ENCODE peak calls at places on chromosomes 4 and X, in five cellular contexts. One of them, this sample, is unnamed.

GRCh38 chr4:7872264-7872771 is 67.3 kb downstream of the AFAP1 start:
- DNase-seq in thyroid gland: peak; percentile 61
- DNase-seq in NCI-H524: peak; percentile 92
- DNase-seq in tibial artery: no peak
- DNase-seq in Caki2: no peak
- DNase-seq in this sample: peak; percentile 78

GRCh38 chrX:155434906-155435743 is 23.3 kb downstream of the F8A3 start:
- DNase-seq in thyroid gland: no peak
- DNase-seq in NCI-H524: no peak
- DNase-seq in tibial artery: no peak
- DNase-seq in Caki2: peak; percentile 2
- DNase-seq in this sample: no peak

GRCh38 chrX:135740683-135741149 is 27.3 kb downstream of the CT45A3 start:
- DNase-seq in thyroid gland: no peak
- DNase-seq in NCI-H524: no peak
- DNase-seq in tibial artery: peak; percentile 58
- DNase-seq in Caki2: peak; percentile 31
- DNase-seq in this sample: no peak

GRCh38 chr4:40055873-40056721 is 553 bp upstream of the N4BP2 start:
- DNase-seq in thyroid gland: peak; percentile 78
- DNase-seq in NCI-H524: peak; percentile 60
- DNase-seq in tibial artery: peak; percentile 88
- DNase-seq in Caki2: peak; percentile 86
- DNase-seq in this sample: peak; percentile 52

GRCh38 chr4:132818091-132818490 is 331.0 kb upstream of the PCDH10 start:
- DNase-seq in thyroid gland: no peak
- DNase-seq in NCI-H524: no peak
- DNase-seq in tibial artery: no peak
- DNase-seq in Caki2: no peak
- DNase-seq in this sample: no peak

GRCh38 chr4:15336410-15337184 is 91.2 kb upstream of the C1QTNF7 start:
- DNase-seq in thyroid gland: no peak
- DNase-seq in NCI-H524: no peak
- DNase-seq in tibial artery: no peak
- DNase-seq in Caki2: peak; percentile 50
- DNase-seq in this sample: no peak

GRCh38 chr4:184647391-184648101 is 1.7 kb downstream of the CASP3 start:
- DNase-seq in thyroid gland: no peak
- DNase-seq in NCI-H524: no peak
- DNase-seq in tibial artery: no peak
- DNase-seq in Caki2: peak; percentile 18
- DNase-seq in this sample: no peak

GRCh38 chr4:73435984-73436383 is at the start of gene AFP:
- DNase-seq in thyroid gland: no peak
- DNase-seq in NCI-H524: no peak
- DNase-seq in tibial artery: no peak
- DNase-seq in Caki2: no peak
- DNase-seq in this sample: no peak

GRCh38 chr4:52059372-52059771 is 8.3 kb downstream of the SPATA18 start:
- DNase-seq in thyroid gland: no peak
- DNase-seq in NCI-H524: no peak
- DNase-seq in tibial artery: no peak
- DNase-seq in Caki2: no peak
- DNase-seq in this sample: peak; percentile 83

GRCh38 chr4:1593038-1593417 is 91.1 kb downstream of the FAM53A start:
- DNase-seq in thyroid gland: no peak
- DNase-seq in NCI-H524: no peak
- DNase-seq in tibial artery: no peak
- DNase-seq in Caki2: no peak
- DNase-seq in this sample: no peak

GRCh38 chrX:118974088-118974907 is at the start of gene LONRF3:
- DNase-seq in thyroid gland: peak; percentile 82
- DNase-seq in NCI-H524: peak; percentile 51
- DNase-seq in tibial artery: peak; percentile 89
- DNase-seq in Caki2: peak; percentile 58
- DNase-seq in this sample: peak; percentile 68

GRCh38 chr4:75345436-75345835 is 168.8 kb downstream of the RCHY1 start:
- DNase-seq in thyroid gland: no peak
- DNase-seq in NCI-H524: no peak
- DNase-seq in tibial artery: no peak
- DNase-seq in Caki2: no peak
- DNase-seq in this sample: no peak

GRCh38 chr4:149891381-149891780 is 75.7 kb upstream of the IQCM start:
- DNase-seq in thyroid gland: no peak
- DNase-seq in NCI-H524: no peak
- DNase-seq in tibial artery: no peak
- DNase-seq in Caki2: no peak
- DNase-seq in this sample: no peak

GRCh38 chr4:38173935-38174334 is 213.7 kb downstream of the PTTG2 start:
- DNase-seq in thyroid gland: no peak
- DNase-seq in NCI-H524: no peak
- DNase-seq in tibial artery: no peak
- DNase-seq in Caki2: no peak
- DNase-seq in this sample: no peak

GRCh38 chr4:80471701-80472100 is 136.2 kb downstream of the CFAP299 start:
- DNase-seq in thyroid gland: peak; percentile 78
- DNase-seq in NCI-H524: no peak
- DNase-seq in tibial artery: no peak
- DNase-seq in Caki2: peak; percentile 15
- DNase-seq in this sample: peak; percentile 62

GRCh38 chr4:10589808-10590207 is 94.8 kb downstream of the CLNK start:
- DNase-seq in thyroid gland: no peak
- DNase-seq in NCI-H524: no peak
- DNase-seq in tibial artery: no peak
- DNase-seq in Caki2: no peak
- DNase-seq in this sample: no peak

GRCh38 chr4:168309781-168310180 is 8.8 kb downstream of the DDX60 start:
- DNase-seq in thyroid gland: no peak
- DNase-seq in NCI-H524: no peak
- DNase-seq in tibial artery: no peak
- DNase-seq in Caki2: no peak
- DNase-seq in this sample: no peak

GRCh38 chr4:130403221-130403620 is 1307.3 kb downstream of the C4orf33 start:
- DNase-seq in thyroid gland: no peak
- DNase-seq in NCI-H524: no peak
- DNase-seq in tibial artery: no peak
- DNase-seq in Caki2: no peak
- DNase-seq in this sample: no peak

GRCh38 chrX:151175283-151176062 is 911 bp upstream of the GPR50 start:
- DNase-seq in thyroid gland: no peak
- DNase-seq in NCI-H524: no peak
- DNase-seq in tibial artery: no peak
- DNase-seq in Caki2: no peak
- DNase-seq in this sample: no peak

GRCh38 chr4:139919513-139919912 is 234.5 kb downstream of the MAML3 start:
- DNase-seq in thyroid gland: no peak
- DNase-seq in NCI-H524: no peak
- DNase-seq in tibial artery: no peak
- DNase-seq in Caki2: no peak
- DNase-seq in this sample: no peak

GRCh38 chr4:122973465-122973864 is 51.1 kb upstream of the NUDT6 start:
- DNase-seq in thyroid gland: no peak
- DNase-seq in NCI-H524: no peak
- DNase-seq in tibial artery: no peak
- DNase-seq in Caki2: no peak
- DNase-seq in this sample: no peak

GRCh38 chrX:151226941-151227340 is 50.6 kb downstream of the GPR50 start:
- DNase-seq in thyroid gland: no peak
- DNase-seq in NCI-H524: no peak
- DNase-seq in tibial artery: no peak
- DNase-seq in Caki2: no peak
- DNase-seq in this sample: no peak

GRCh38 chrX:130682990-130683389 is 220.0 kb downstream of the ENOX2 start:
- DNase-seq in thyroid gland: no peak
- DNase-seq in NCI-H524: no peak
- DNase-seq in tibial artery: no peak
- DNase-seq in Caki2: no peak
- DNase-seq in this sample: no peak

GRCh38 chr4:74038161-74039064 is at the start of gene CXCL3:
- DNase-seq in thyroid gland: peak; percentile 83
- DNase-seq in NCI-H524: peak; percentile 6
- DNase-seq in tibial artery: peak; percentile 86
- DNase-seq in Caki2: peak; percentile 63
- DNase-seq in this sample: peak; percentile 48

GRCh38 chr4:128159967-128160366 is 98.9 kb downstream of the LARP1B start:
- DNase-seq in thyroid gland: no peak
- DNase-seq in NCI-H524: no peak
- DNase-seq in tibial artery: no peak
- DNase-seq in Caki2: no peak
- DNase-seq in this sample: no peak

GRCh38 chr4:52877694-52878093 is 15.6 kb downstream of the RASL11B start:
- DNase-seq in thyroid gland: no peak
- DNase-seq in NCI-H524: no peak
- DNase-seq in tibial artery: no peak
- DNase-seq in Caki2: no peak
- DNase-seq in this sample: no peak

GRCh38 chrX:40072246-40072645 is 25.5 kb downstream of the BCOR start:
- DNase-seq in thyroid gland: no peak
- DNase-seq in NCI-H524: no peak
- DNase-seq in tibial artery: no peak
- DNase-seq in Caki2: no peak
- DNase-seq in this sample: no peak

GRCh38 chr4:105305019-105305836 is 158.6 kb downstream of the TET2 start:
- DNase-seq in thyroid gland: no peak
- DNase-seq in NCI-H524: no peak
- DNase-seq in tibial artery: no peak
- DNase-seq in Caki2: no peak
- DNase-seq in this sample: no peak

GRCh38 chrX:2503591-2504500 is 3.1 kb upstream of the DHRSX start:
- DNase-seq in thyroid gland: no peak
- DNase-seq in NCI-H524: no peak
- DNase-seq in tibial artery: no peak
- DNase-seq in Caki2: no peak
- DNase-seq in this sample: no peak

GRCh38 chr4:58658701-58659100 is 1548.5 kb upstream of the IGFBP7 start:
- DNase-seq in thyroid gland: no peak
- DNase-seq in NCI-H524: no peak
- DNase-seq in tibial artery: no peak
- DNase-seq in Caki2: no peak
- DNase-seq in this sample: no peak

GRCh38 chrX:47648376-47648775 is 2.0 kb downstream of the ELK1 start:
- DNase-seq in thyroid gland: no peak
- DNase-seq in NCI-H524: no peak
- DNase-seq in tibial artery: no peak
- DNase-seq in Caki2: no peak
- DNase-seq in this sample: no peak

GRCh38 chr4:141845901-141846300 is 209.5 kb downstream of the IL15 start:
- DNase-seq in thyroid gland: no peak
- DNase-seq in NCI-H524: no peak
- DNase-seq in tibial artery: no peak
- DNase-seq in Caki2: no peak
- DNase-seq in this sample: no peak

GRCh38 chr4:184620208-184620867 is 28.9 kb downstream of the CASP3 start:
- DNase-seq in thyroid gland: no peak
- DNase-seq in NCI-H524: no peak
- DNase-seq in tibial artery: no peak
- DNase-seq in Caki2: no peak
- DNase-seq in this sample: no peak

GRCh38 chr4:38442073-38442788 is 221.8 kb upstream of the KLF3 start:
- DNase-seq in thyroid gland: no peak
- DNase-seq in NCI-H524: no peak
- DNase-seq in tibial artery: no peak
- DNase-seq in Caki2: no peak
- DNase-seq in this sample: no peak

GRCh38 chrX:6067600-6067999 is 161.1 kb downstream of the NLGN4X start:
- DNase-seq in thyroid gland: no peak
- DNase-seq in NCI-H524: no peak
- DNase-seq in tibial artery: no peak
- DNase-seq in Caki2: no peak
- DNase-seq in this sample: no peak

GRCh38 chr4:1409079-1409805 is 3.0 kb upstream of the NKX1-1 start:
- DNase-seq in thyroid gland: no peak
- DNase-seq in NCI-H524: no peak
- DNase-seq in tibial artery: peak; percentile 41
- DNase-seq in Caki2: no peak
- DNase-seq in this sample: no peak

GRCh38 chr4:103044183-103044582 is 24.7 kb upstream of the SLC9B1 start:
- DNase-seq in thyroid gland: no peak
- DNase-seq in NCI-H524: no peak
- DNase-seq in tibial artery: no peak
- DNase-seq in Caki2: no peak
- DNase-seq in this sample: no peak

GRCh38 chr4:144302704-144303536 is 162.4 kb upstream of the GYPA start:
- DNase-seq in thyroid gland: no peak
- DNase-seq in NCI-H524: no peak
- DNase-seq in tibial artery: no peak
- DNase-seq in Caki2: no peak
- DNase-seq in this sample: no peak